ENCODE peak calls at places on chromosomes 1 and 21, in ten cellular contexts. One of them, this sample, is unnamed.

GRCh38 chr1:111990026-111990877 is 784 bp upstream of the KCND3 start:
- DNase-seq in activated CD8-positive, alpha-beta memory T cell treated with anti-CD3 and anti-CD28 coated beads for 48 hours: no peak
- DNase-seq in astrocyte of the cerebellum: no peak
- DNase-seq in DMS53: peak
- DNase-seq in stimulated activated CD8-positive, alpha-beta memory T cell treated with anti-CD3 and anti-CD28 coated beads, Interleukin-15, amount 100 ng/mL, for 4 hours: no peak
- DNase-seq in EL: no peak
- DNase-seq in ureter: peak
- DNase-seq in NCI-H2081: no peak
- DNase-seq in NCI-H146: peak
- DNase-seq in upper lobe of right lung: peak
- DNase-seq in this sample: peak

GRCh38 chr1:63255153-63255552 is 67.2 kb upstream of the FOXD3 start:
- DNase-seq in upper lobe of right lung: no peak
- DNase-seq in NCI-H2081: no peak
- DNase-seq in stimulated activated CD8-positive, alpha-beta memory T cell treated with anti-CD3 and anti-CD28 coated beads, Interleukin-15, amount 100 ng/mL, for 4 hours: no peak
- DNase-seq in NCI-H146: no peak
- DNase-seq in astrocyte of the cerebellum: no peak
- DNase-seq in ureter: no peak
- DNase-seq in DMS53: no peak
- DNase-seq in activated CD8-positive, alpha-beta memory T cell treated with anti-CD3 and anti-CD28 coated beads for 48 hours: no peak
- DNase-seq in EL: no peak
- DNase-seq in this sample: no peak

GRCh38 chr1:205304695-205305070 is 16.9 kb downstream of the NUAK2 start:
- DNase-seq in upper lobe of right lung: no peak
- DNase-seq in ureter: no peak
- DNase-seq in stimulated activated CD8-positive, alpha-beta memory T cell treated with anti-CD3 and anti-CD28 coated beads, Interleukin-15, amount 100 ng/mL, for 4 hours: no peak
- DNase-seq in DMS53: no peak
- DNase-seq in EL: peak
- DNase-seq in NCI-H2081: no peak
- DNase-seq in activated CD8-positive, alpha-beta memory T cell treated with anti-CD3 and anti-CD28 coated beads for 48 hours: no peak
- DNase-seq in NCI-H146: no peak
- DNase-seq in astrocyte of the cerebellum: no peak
- DNase-seq in this sample: no peak

GRCh38 chr1:175520186-175520585 is 223.2 kb downstream of the TNR start:
- DNase-seq in DMS53: peak
- DNase-seq in activated CD8-positive, alpha-beta memory T cell treated with anti-CD3 and anti-CD28 coated beads for 48 hours: no peak
- DNase-seq in NCI-H146: no peak
- DNase-seq in EL: no peak
- DNase-seq in stimulated activated CD8-positive, alpha-beta memory T cell treated with anti-CD3 and anti-CD28 coated beads, Interleukin-15, amount 100 ng/mL, for 4 hours: no peak
- DNase-seq in upper lobe of right lung: no peak
- DNase-seq in NCI-H2081: no peak
- DNase-seq in ureter: no peak
- DNase-seq in astrocyte of the cerebellum: peak
- DNase-seq in this sample: no peak

GRCh38 chr1:211527006-211527405 is 35.0 kb upstream of the RD3 start:
- DNase-seq in NCI-H146: no peak
- DNase-seq in activated CD8-positive, alpha-beta memory T cell treated with anti-CD3 and anti-CD28 coated beads for 48 hours: no peak
- DNase-seq in NCI-H2081: no peak
- DNase-seq in DMS53: no peak
- DNase-seq in upper lobe of right lung: no peak
- DNase-seq in stimulated activated CD8-positive, alpha-beta memory T cell treated with anti-CD3 and anti-CD28 coated beads, Interleukin-15, amount 100 ng/mL, for 4 hours: no peak
- DNase-seq in ureter: no peak
- DNase-seq in EL: no peak
- DNase-seq in astrocyte of the cerebellum: no peak
- DNase-seq in this sample: no peak

GRCh38 chr1:33185541-33185940 is 3.7 kb upstream of the TRIM62 start:
- DNase-seq in EL: no peak
- DNase-seq in astrocyte of the cerebellum: no peak
- DNase-seq in DMS53: no peak
- DNase-seq in stimulated activated CD8-positive, alpha-beta memory T cell treated with anti-CD3 and anti-CD28 coated beads, Interleukin-15, amount 100 ng/mL, for 4 hours: no peak
- DNase-seq in ureter: no peak
- DNase-seq in NCI-H146: no peak
- DNase-seq in upper lobe of right lung: no peak
- DNase-seq in activated CD8-positive, alpha-beta memory T cell treated with anti-CD3 and anti-CD28 coated beads for 48 hours: no peak
- DNase-seq in NCI-H2081: no peak
- DNase-seq in this sample: no peak

GRCh38 chr21:15138475-15138874 is 73.7 kb upstream of the NRIP1 start:
- DNase-seq in NCI-H2081: peak
- DNase-seq in ureter: no peak
- DNase-seq in EL: no peak
- DNase-seq in DMS53: peak
- DNase-seq in activated CD8-positive, alpha-beta memory T cell treated with anti-CD3 and anti-CD28 coated beads for 48 hours: no peak
- DNase-seq in stimulated activated CD8-positive, alpha-beta memory T cell treated with anti-CD3 and anti-CD28 coated beads, Interleukin-15, amount 100 ng/mL, for 4 hours: no peak
- DNase-seq in astrocyte of the cerebellum: no peak
- DNase-seq in NCI-H146: peak
- DNase-seq in upper lobe of right lung: no peak
- DNase-seq in this sample: peak

GRCh38 chr21:23960769-23961168 is 1646.5 kb downstream of the MRPL39 start:
- DNase-seq in ureter: no peak
- DNase-seq in upper lobe of right lung: no peak
- DNase-seq in astrocyte of the cerebellum: no peak
- DNase-seq in DMS53: peak
- DNase-seq in activated CD8-positive, alpha-beta memory T cell treated with anti-CD3 and anti-CD28 coated beads for 48 hours: no peak
- DNase-seq in stimulated activated CD8-positive, alpha-beta memory T cell treated with anti-CD3 and anti-CD28 coated beads, Interleukin-15, amount 100 ng/mL, for 4 hours: no peak
- DNase-seq in NCI-H146: peak
- DNase-seq in EL: no peak
- DNase-seq in NCI-H2081: peak
- DNase-seq in this sample: peak

GRCh38 chr1:225454733-225455132 is 26.9 kb upstream of the LBR start:
- DNase-seq in EL: peak
- DNase-seq in activated CD8-positive, alpha-beta memory T cell treated with anti-CD3 and anti-CD28 coated beads for 48 hours: no peak
- DNase-seq in ureter: no peak
- DNase-seq in upper lobe of right lung: no peak
- DNase-seq in NCI-H2081: no peak
- DNase-seq in DMS53: peak
- DNase-seq in stimulated activated CD8-positive, alpha-beta memory T cell treated with anti-CD3 and anti-CD28 coated beads, Interleukin-15, amount 100 ng/mL, for 4 hours: peak
- DNase-seq in NCI-H146: peak
- DNase-seq in astrocyte of the cerebellum: peak
- DNase-seq in this sample: peak

GRCh38 chr1:3186526-3186921 is 117.5 kb downstream of the PRDM16 start:
- DNase-seq in DMS53: no peak
- DNase-seq in stimulated activated CD8-positive, alpha-beta memory T cell treated with anti-CD3 and anti-CD28 coated beads, Interleukin-15, amount 100 ng/mL, for 4 hours: no peak
- DNase-seq in NCI-H2081: no peak
- DNase-seq in astrocyte of the cerebellum: no peak
- DNase-seq in EL: peak
- DNase-seq in upper lobe of right lung: peak
- DNase-seq in activated CD8-positive, alpha-beta memory T cell treated with anti-CD3 and anti-CD28 coated beads for 48 hours: no peak
- DNase-seq in NCI-H146: no peak
- DNase-seq in ureter: peak
- DNase-seq in this sample: peak

GRCh38 chr1:214281902-214282695 is 1.1 kb downstream of the SMYD2 start:
- DNase-seq in upper lobe of right lung: no peak
- DNase-seq in astrocyte of the cerebellum: no peak
- DNase-seq in EL: peak
- DNase-seq in NCI-H2081: peak
- DNase-seq in stimulated activated CD8-positive, alpha-beta memory T cell treated with anti-CD3 and anti-CD28 coated beads, Interleukin-15, amount 100 ng/mL, for 4 hours: no peak
- DNase-seq in activated CD8-positive, alpha-beta memory T cell treated with anti-CD3 and anti-CD28 coated beads for 48 hours: no peak
- DNase-seq in DMS53: peak
- DNase-seq in ureter: no peak
- DNase-seq in NCI-H146: peak
- DNase-seq in this sample: peak

GRCh38 chr1:119968601-119969000 is 72.3 kb upstream of the ADAM30 start:
- DNase-seq in activated CD8-positive, alpha-beta memory T cell treated with anti-CD3 and anti-CD28 coated beads for 48 hours: no peak
- DNase-seq in astrocyte of the cerebellum: no peak
- DNase-seq in NCI-H2081: no peak
- DNase-seq in ureter: no peak
- DNase-seq in DMS53: peak
- DNase-seq in upper lobe of right lung: no peak
- DNase-seq in stimulated activated CD8-positive, alpha-beta memory T cell treated with anti-CD3 and anti-CD28 coated beads, Interleukin-15, amount 100 ng/mL, for 4 hours: no peak
- DNase-seq in EL: no peak
- DNase-seq in NCI-H146: no peak
- DNase-seq in this sample: no peak

GRCh38 chr1:94892604-94893280 is 34.2 kb downstream of the CNN3 start:
- DNase-seq in DMS53: no peak
- DNase-seq in upper lobe of right lung: no peak
- DNase-seq in activated CD8-positive, alpha-beta memory T cell treated with anti-CD3 and anti-CD28 coated beads for 48 hours: no peak
- DNase-seq in NCI-H146: no peak
- DNase-seq in astrocyte of the cerebellum: no peak
- DNase-seq in EL: no peak
- DNase-seq in ureter: no peak
- DNase-seq in stimulated activated CD8-positive, alpha-beta memory T cell treated with anti-CD3 and anti-CD28 coated beads, Interleukin-15, amount 100 ng/mL, for 4 hours: no peak
- DNase-seq in NCI-H2081: no peak
- DNase-seq in this sample: no peak

GRCh38 chr1:17600313-17600712 is 60.8 kb downstream of the ARHGEF10L start:
- DNase-seq in EL: no peak
- DNase-seq in ureter: no peak
- DNase-seq in upper lobe of right lung: no peak
- DNase-seq in DMS53: no peak
- DNase-seq in activated CD8-positive, alpha-beta memory T cell treated with anti-CD3 and anti-CD28 coated beads for 48 hours: no peak
- DNase-seq in astrocyte of the cerebellum: no peak
- DNase-seq in NCI-H2081: no peak
- DNase-seq in NCI-H146: no peak
- DNase-seq in stimulated activated CD8-positive, alpha-beta memory T cell treated with anti-CD3 and anti-CD28 coated beads, Interleukin-15, amount 100 ng/mL, for 4 hours: no peak
- DNase-seq in this sample: no peak

GRCh38 chr21:31008355-31008754 is 29.9 kb downstream of the KRTAP19-8 start:
- DNase-seq in DMS53: no peak
- DNase-seq in astrocyte of the cerebellum: no peak
- DNase-seq in NCI-H146: no peak
- DNase-seq in upper lobe of right lung: no peak
- DNase-seq in stimulated activated CD8-positive, alpha-beta memory T cell treated with anti-CD3 and anti-CD28 coated beads, Interleukin-15, amount 100 ng/mL, for 4 hours: no peak
- DNase-seq in activated CD8-positive, alpha-beta memory T cell treated with anti-CD3 and anti-CD28 coated beads for 48 hours: no peak
- DNase-seq in ureter: no peak
- DNase-seq in NCI-H2081: no peak
- DNase-seq in EL: no peak
- DNase-seq in this sample: no peak

GRCh38 chr1:234969630-234970370 is 158.8 kb downstream of the TOMM20 start:
- DNase-seq in EL: peak
- DNase-seq in NCI-H2081: peak
- DNase-seq in upper lobe of right lung: peak
- DNase-seq in DMS53: peak
- DNase-seq in NCI-H146: peak
- DNase-seq in stimulated activated CD8-positive, alpha-beta memory T cell treated with anti-CD3 and anti-CD28 coated beads, Interleukin-15, amount 100 ng/mL, for 4 hours: no peak
- DNase-seq in ureter: no peak
- DNase-seq in activated CD8-positive, alpha-beta memory T cell treated with anti-CD3 and anti-CD28 coated beads for 48 hours: no peak
- DNase-seq in astrocyte of the cerebellum: no peak
- DNase-seq in this sample: peak

GRCh38 chr1:116826818-116827606 is 72.8 kb downstream of the CD2 start:
- DNase-seq in upper lobe of right lung: no peak
- DNase-seq in NCI-H2081: no peak
- DNase-seq in NCI-H146: no peak
- DNase-seq in activated CD8-positive, alpha-beta memory T cell treated with anti-CD3 and anti-CD28 coated beads for 48 hours: no peak
- DNase-seq in DMS53: peak
- DNase-seq in ureter: no peak
- DNase-seq in astrocyte of the cerebellum: no peak
- DNase-seq in stimulated activated CD8-positive, alpha-beta memory T cell treated with anti-CD3 and anti-CD28 coated beads, Interleukin-15, amount 100 ng/mL, for 4 hours: peak
- DNase-seq in EL: peak
- DNase-seq in this sample: peak

GRCh38 chr1:201786824-201787223 is 42.1 kb upstream of the IPO9 start:
- DNase-seq in NCI-H2081: no peak
- DNase-seq in activated CD8-positive, alpha-beta memory T cell treated with anti-CD3 and anti-CD28 coated beads for 48 hours: no peak
- DNase-seq in stimulated activated CD8-positive, alpha-beta memory T cell treated with anti-CD3 and anti-CD28 coated beads, Interleukin-15, amount 100 ng/mL, for 4 hours: no peak
- DNase-seq in astrocyte of the cerebellum: no peak
- DNase-seq in upper lobe of right lung: no peak
- DNase-seq in NCI-H146: no peak
- DNase-seq in EL: no peak
- DNase-seq in DMS53: no peak
- DNase-seq in ureter: no peak
- DNase-seq in this sample: no peak

GRCh38 chr1:118291686-118292085 is 106.7 kb upstream of the SPAG17 start:
- DNase-seq in upper lobe of right lung: no peak
- DNase-seq in NCI-H146: no peak
- DNase-seq in EL: no peak
- DNase-seq in NCI-H2081: no peak
- DNase-seq in activated CD8-positive, alpha-beta memory T cell treated with anti-CD3 and anti-CD28 coated beads for 48 hours: no peak
- DNase-seq in stimulated activated CD8-positive, alpha-beta memory T cell treated with anti-CD3 and anti-CD28 coated beads, Interleukin-15, amount 100 ng/mL, for 4 hours: no peak
- DNase-seq in DMS53: no peak
- DNase-seq in astrocyte of the cerebellum: no peak
- DNase-seq in ureter: no peak
- DNase-seq in this sample: no peak

GRCh38 chr1:83725735-83726360 is 273.1 kb downstream of the TTLL7 start:
- DNase-seq in EL: no peak
- DNase-seq in stimulated activated CD8-positive, alpha-beta memory T cell treated with anti-CD3 and anti-CD28 coated beads, Interleukin-15, amount 100 ng/mL, for 4 hours: no peak
- DNase-seq in activated CD8-positive, alpha-beta memory T cell treated with anti-CD3 and anti-CD28 coated beads for 48 hours: no peak
- DNase-seq in NCI-H146: no peak
- DNase-seq in astrocyte of the cerebellum: no peak
- DNase-seq in ureter: no peak
- DNase-seq in upper lobe of right lung: no peak
- DNase-seq in DMS53: no peak
- DNase-seq in NCI-H2081: no peak
- DNase-seq in this sample: no peak

GRCh38 chr1:37267111-37267835 is 207.1 kb upstream of the ZC3H12A start:
- DNase-seq in upper lobe of right lung: no peak
- DNase-seq in DMS53: no peak
- DNase-seq in EL: peak
- DNase-seq in activated CD8-positive, alpha-beta memory T cell treated with anti-CD3 and anti-CD28 coated beads for 48 hours: no peak
- DNase-seq in astrocyte of the cerebellum: no peak
- DNase-seq in stimulated activated CD8-positive, alpha-beta memory T cell treated with anti-CD3 and anti-CD28 coated beads, Interleukin-15, amount 100 ng/mL, for 4 hours: no peak
- DNase-seq in NCI-H2081: peak
- DNase-seq in ureter: no peak
- DNase-seq in NCI-H146: no peak
- DNase-seq in this sample: peak

GRCh38 chr21:14569868-14570267 is 23.8 kb upstream of the SAMSN1 start:
- DNase-seq in DMS53: no peak
- DNase-seq in stimulated activated CD8-positive, alpha-beta memory T cell treated with anti-CD3 and anti-CD28 coated beads, Interleukin-15, amount 100 ng/mL, for 4 hours: no peak
- DNase-seq in EL: no peak
- DNase-seq in astrocyte of the cerebellum: no peak
- DNase-seq in ureter: no peak
- DNase-seq in NCI-H146: no peak
- DNase-seq in NCI-H2081: no peak
- DNase-seq in upper lobe of right lung: no peak
- DNase-seq in activated CD8-positive, alpha-beta memory T cell treated with anti-CD3 and anti-CD28 coated beads for 48 hours: no peak
- DNase-seq in this sample: no peak

This sample was measured in NCI-H69.